ENCODE peak calls at places on chromosomes 13 and 19, in four cellular contexts. S is K562, T is HepG2, U is H1. E is an unnamed sample.

GRCh38 chr13:43805681-43806128 is 18.9 kb upstream of the ENOX1 start:
- DNase-seq in S (no peak), T (no peak), U (no peak), E (peak; percentile 65)

GRCh38 chr13:42027286-42027685 is 21.2 kb upstream of the DGKH start:
- DNase-seq in S (no peak), T (no peak), U (no peak), E (no peak)

GRCh38 chr13:23506071-23506820 is 64.0 kb upstream of the TNFRSF19 start:
- DNase-seq in U (no peak), S (no peak), T (no peak), E (no peak)

GRCh38 chr19:343941-344624 is 513 bp downstream of the MIER2 start:
- DNase-seq in S (peak; percentile 49), T (no peak), U (no peak), E (peak; percentile 47)

GRCh38 chr19:37361994-37362393 is 8.9 kb upstream of the ZNF527 start:
- DNase-seq in U (no peak), T (no peak), S (no peak), E (no peak)

GRCh38 chr13:60679928-60680693 is 283.1 kb downstream of the TDRD3 start:
- DNase-seq in T (no peak), S (no peak), U (no peak), E (no peak)

GRCh38 chr19:17282488-17283256 is 971 bp downstream of the ANKLE1 start:
- DNase-seq in T (peak; percentile 69), S (peak; percentile 91), U (no peak), E (peak; percentile 64)

GRCh38 chr13:20017365-20017711 is 58.8 kb downstream of the ZMYM2 start:
- DNase-seq in S (no peak), U (no peak), T (no peak), E (no peak)

GRCh38 chr13:97130201-97130600 is 91.9 kb upstream of the MBNL2 start:
- DNase-seq in T (no peak), S (no peak), U (no peak), E (no peak)

GRCh38 chr13:29525757-29526156 is 69.7 kb downstream of the SLC7A1 start:
- DNase-seq in U (no peak), S (no peak), T (no peak), E (no peak)

GRCh38 chr19:1760020-1760419 is 6.7 kb downstream of the ONECUT3 start:
- DNase-seq in U (no peak), S (peak; percentile 36), T (no peak), E (no peak)

GRCh38 chr13:65594255-65594654 is 1635.9 kb downstream of the PCDH9 start:
- DNase-seq in U (no peak), S (no peak), T (no peak), E (no peak)

GRCh38 chr13:98897706-98898105 is 80.2 kb downstream of the DOCK9 start:
- DNase-seq in U (no peak), T (no peak), S (no peak), E (no peak)

GRCh38 chr13:109074853-109075252 is 445.4 kb downstream of the MYO16 start:
- DNase-seq in U (no peak), T (no peak), S (no peak), E (no peak)

GRCh38 chr13:109072505-109072904 is 443.1 kb downstream of the MYO16 start:
- DNase-seq in S (no peak), T (no peak), U (no peak), E (no peak)

GRCh38 chr13:109074436-109074835 is 445.0 kb downstream of the MYO16 start:
- DNase-seq in S (no peak), U (no peak), T (no peak), E (no peak)
- TF ChIP-seq PHF8 in S (no peak), U (no peak), T (no peak), E (no peak)

GRCh38 chr19:41302624-41303351 is 7.2 kb upstream of the CCDC97 start:
- DNase-seq in S (no peak), U (no peak), T (no peak), E (no peak)
- TF ChIP-seq PHF8 in S (no peak), U (no peak), T (no peak), E (no peak)

DNA sequence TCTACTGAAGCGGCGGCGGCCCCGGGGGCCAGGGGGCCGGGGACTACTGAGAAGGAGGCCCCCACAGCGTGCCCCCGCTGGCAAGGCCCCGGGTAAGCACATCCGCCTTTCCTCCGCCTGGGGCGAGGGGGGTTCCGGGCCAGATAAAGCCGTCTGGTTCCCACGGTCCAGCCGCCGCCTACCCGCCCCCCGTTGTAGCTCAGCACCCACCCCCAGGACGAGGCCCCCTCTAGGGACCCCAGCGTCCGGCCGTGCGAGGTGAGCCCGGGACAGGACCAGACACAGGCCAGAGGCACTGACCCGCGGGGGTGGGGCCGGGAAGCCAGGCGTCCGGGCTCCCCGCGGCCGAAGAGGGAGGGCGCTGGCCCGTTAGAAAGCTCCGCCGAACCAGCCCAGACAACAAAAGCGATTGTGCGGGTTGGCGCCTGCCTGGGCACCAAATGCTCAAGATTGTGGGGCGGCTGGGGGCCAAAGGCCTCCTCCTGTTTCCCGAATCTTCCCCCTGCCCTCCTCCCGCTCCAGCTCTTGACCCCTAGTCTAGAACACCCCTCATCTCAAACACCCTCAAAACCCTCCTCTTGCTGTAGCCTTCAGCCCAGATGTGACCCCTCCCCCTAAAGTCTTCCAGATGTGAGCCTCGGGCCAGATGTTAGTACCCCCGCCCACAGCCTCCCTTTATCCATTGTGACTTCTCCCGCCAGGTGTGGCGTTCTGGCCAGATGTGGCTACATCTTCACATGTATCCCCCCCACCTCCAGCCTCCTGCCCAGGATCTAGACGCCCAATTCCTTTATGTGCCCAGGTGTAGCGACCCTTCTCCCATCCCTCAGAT is 867 bp upstream of the LTBP4 start:
- DNase-seq in T (no peak), S (no peak), U (no peak), E (no peak)
- TF ChIP-seq PHF8 in T (no peak), S (no peak), U (no peak), E (no peak)

DNA sequence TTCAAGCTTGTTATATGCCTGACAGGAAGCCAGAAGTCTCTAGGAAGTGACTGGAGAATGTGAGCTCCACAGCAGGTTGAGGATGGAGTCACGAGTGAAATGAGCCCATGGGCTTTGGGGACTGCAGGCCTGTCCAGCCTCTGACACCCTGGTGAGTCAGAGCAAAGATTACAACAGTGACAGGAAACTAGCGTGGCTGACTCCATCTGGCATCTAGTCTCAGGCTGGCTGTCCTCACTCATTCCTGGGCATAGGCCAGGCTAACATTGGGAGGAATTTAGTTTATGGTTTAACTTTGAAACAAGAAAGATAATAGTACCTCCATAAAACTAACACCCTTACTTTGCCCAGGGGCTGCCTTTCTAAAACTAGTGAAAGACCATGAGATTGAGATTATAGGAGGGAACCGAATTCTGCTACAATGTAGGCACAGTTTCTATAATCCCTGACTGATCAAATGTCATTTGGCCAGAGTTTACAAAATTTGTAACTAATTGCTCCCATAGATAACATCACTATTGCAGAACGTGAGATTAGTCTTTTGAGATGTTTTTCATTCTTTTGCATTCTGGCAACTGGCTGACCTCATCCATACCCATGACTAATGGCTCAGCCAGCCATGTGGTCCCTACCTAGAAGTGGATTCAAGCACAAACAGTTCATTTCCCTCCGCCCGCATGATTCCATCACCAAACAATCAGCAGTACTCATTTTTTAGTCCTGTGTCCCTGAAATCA is 28.4 kb downstream of the PSG1 start:
- DNase-seq in S (no peak), T (peak; percentile 15), U (no peak), E (peak; percentile 92)
- TF ChIP-seq PHF8 in S (no peak), T (no peak), U (no peak), E (no peak)

GRCh38 chr13:113086031-113086750 is 19.4 kb upstream of the F7 start:
- DNase-seq in S (peak; percentile 29), T (no peak), U (no peak), E (peak; percentile 28)
- TF ChIP-seq PHF8 in S (no peak), T (no peak), U (no peak), E (no peak)

DNA sequence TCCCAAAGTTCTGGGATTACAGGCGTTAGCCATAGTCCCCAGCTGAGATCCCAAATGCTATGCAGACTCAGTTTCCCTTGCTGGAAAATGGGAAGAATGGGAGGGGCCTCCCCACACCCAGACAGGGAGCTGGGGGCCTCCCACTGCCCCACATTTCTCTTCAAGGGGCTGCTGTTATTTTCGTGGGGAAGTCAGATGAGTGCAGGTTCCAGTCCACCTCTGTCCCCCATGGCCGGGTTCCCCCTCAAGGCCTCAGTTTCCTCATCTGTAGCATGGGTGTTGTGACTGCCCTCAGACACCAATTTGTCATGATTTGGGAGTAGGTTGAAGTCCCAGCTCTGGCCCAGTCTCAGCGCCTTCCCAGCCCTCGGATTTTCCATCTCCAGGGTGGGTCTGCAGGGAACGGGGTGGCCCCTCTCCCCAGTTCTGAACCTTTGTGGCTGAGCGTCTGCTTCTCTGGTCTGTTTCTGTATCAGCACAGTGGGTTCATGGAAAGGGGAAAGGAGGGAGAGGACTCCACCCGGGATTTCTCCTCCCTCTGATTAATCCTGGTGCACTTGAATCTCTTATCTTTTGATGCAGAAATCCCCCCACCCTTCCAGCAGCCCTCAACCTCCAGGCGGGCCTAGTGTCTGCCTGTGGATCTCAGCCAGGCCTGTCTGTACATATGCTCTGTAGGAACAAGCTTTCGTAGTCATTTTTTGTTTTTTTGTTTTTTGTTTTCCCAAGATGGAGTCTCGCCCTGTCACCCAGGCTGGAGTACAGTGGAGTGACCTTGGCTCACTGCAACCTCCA is 12.2 kb downstream of the NFIC start:
- DNase-seq in S (peak; percentile 83), U (no peak), T (no peak), E (no peak)
- TF ChIP-seq PHF8 in S (no peak), U (no peak), T (no peak), E (no peak)

GRCh38 chr13:52744842-52745241 is 5.2 kb upstream of the CNMD start:
- DNase-seq in T (no peak), U (no peak), S (no peak), E (no peak)
- TF ChIP-seq PHF8 in T (no peak), U (no peak), S (no peak), E (no peak)

DNA sequence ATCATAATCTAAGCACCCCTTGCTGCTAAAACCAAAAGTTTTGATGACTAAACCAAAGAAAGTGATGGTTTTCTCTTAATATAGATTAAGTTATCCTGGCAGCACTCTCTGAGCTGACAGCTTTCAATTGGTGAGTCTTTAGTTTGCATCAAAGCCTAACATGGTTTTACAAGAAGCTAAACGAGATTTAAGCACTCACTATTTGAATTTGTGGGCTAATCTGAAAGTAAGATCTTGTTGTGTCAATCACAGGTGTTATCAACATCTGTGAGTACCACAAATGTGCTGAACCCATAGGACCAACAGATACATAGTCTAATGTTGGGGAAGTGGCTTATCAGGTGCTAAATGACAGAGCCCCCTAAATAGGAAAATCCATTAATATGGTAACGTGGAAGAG is 223.9 kb downstream of the LHFPL6 start:
- DNase-seq in S (no peak), U (no peak), T (no peak), E (no peak)
- TF ChIP-seq PHF8 in S (no peak), U (no peak), T (no peak), E (no peak)

E was measured in A549.